ENCODE peak calls at places on chromosome 21, in ten cellular contexts. C is GM13976; D is Jurkat, Clone E6-1; Q is HepG2; Z is GM10248; H is adrenal gland; M is HS-27A; X is posterior cingulate gyrus; P is COLO829; T is neural crest cell. B is an unnamed sample.
A peak's percentile ranks its signal among the peaks of the same experiment; 100 is the strongest.

GRCh38 chr21:32329331-32329730 is 30.7 kb downstream of the MRAP start:
- DNase-seq in M (no peak), C (no peak), P (no peak), X (no peak), T (no peak), Z (no peak), Q (no peak), H (peak; percentile 74), D (no peak), B (no peak)

GRCh38 chr21:42651515-42652401 is 1.7 kb upstream of the PDE9A start:
- DNase-seq in Q (no peak), Z (no peak), P (no peak), T (no peak), D (no peak), X (peak; percentile 83), M (no peak), C (no peak), H (no peak), B (no peak)

GRCh38 chr21:25997788-25998611 is 172.6 kb downstream of the APP start:
- DNase-seq in M (no peak), D (no peak), Z (no peak), H (no peak), C (no peak), Q (peak; percentile 88), X (no peak), T (no peak), P (peak; percentile 13), B (no peak)

GRCh38 chr21:45282283-45283018 is 5.2 kb downstream of the POFUT2 start:
- DNase-seq in H (no peak), C (no peak), Q (no peak), X (peak; percentile 58), M (no peak), T (no peak), P (no peak), Z (no peak), D (no peak), B (no peak)

GRCh38 chr21:29152936-29153335 is 22.5 kb downstream of the MAP3K7CL start:
- DNase-seq in Z (no peak), T (no peak), M (no peak), P (no peak), H (no peak), Q (no peak), C (no peak), X (no peak), D (no peak), B (no peak)

GRCh38 chr21:14657241-14658008 is 111.3 kb upstream of the SAMSN1 start:
- DNase-seq in H (no peak), C (no peak), P (no peak), M (no peak), Q (no peak), Z (no peak), X (no peak), T (no peak), D (no peak), B (no peak)

GRCh38 chr21:41926068-41926806 is 27.6 kb downstream of the C2CD2 start:
- DNase-seq in P (peak; percentile 66), T (no peak), Q (peak; percentile 60), H (no peak), X (no peak), D (peak; percentile 81), M (no peak), Z (peak; percentile 71), C (peak; percentile 78), B (no peak)

GRCh38 chr21:36858320-36858957 is 108.0 kb downstream of the HLCS start:
- DNase-seq in P (no peak), Q (peak; percentile 80), Z (no peak), T (no peak), X (no peak), M (no peak), H (no peak), D (no peak), C (no peak), B (no peak)

GRCh38 chr21:30116474-30116873 is 50.1 kb downstream of the CLDN17 start:
- DNase-seq in D (no peak), P (no peak), C (no peak), X (no peak), T (no peak), Q (no peak), H (no peak), M (no peak), Z (no peak), B (no peak)

GRCh38 chr21:44418108-44418875 is 37.0 kb upstream of the LRRC3 start:
- DNase-seq in M (no peak), Q (no peak), P (no peak), H (peak; percentile 6), Z (no peak), X (peak; percentile 61), T (no peak), D (no peak), C (no peak), B (no peak)

GRCh38 chr21:20882462-20883415 is 115.5 kb upstream of the NCAM2 start:
- DNase-seq in T (peak; percentile 51), H (peak; percentile 25), P (peak; percentile 9), Q (no peak), C (no peak), M (peak; percentile 8), D (peak; percentile 17), Z (no peak), X (peak; percentile 50), B (no peak)

GRCh38 chr21:41316641-41317392 is at the start of gene FAM3B:
- DNase-seq in H (no peak), Z (no peak), T (no peak), Q (no peak), P (no peak), M (no peak), D (no peak), X (no peak), C (no peak), B (no peak)

GRCh38 chr21:26212220-26212619 is 41.6 kb upstream of the APP start:
- DNase-seq in H (no peak), P (no peak), C (no peak), Q (no peak), X (no peak), M (no peak), T (no peak), D (no peak), Z (no peak), B (no peak)

GRCh38 chr21:35768187-35768586 is 292.1 kb downstream of the SETD4 start:
- DNase-seq in X (no peak), M (no peak), T (no peak), Z (no peak), H (no peak), C (no peak), P (no peak), D (no peak), Q (no peak), B (no peak)

GRCh38 chr21:44303490-44303981 is 3.7 kb downstream of the PFKL start:
- DNase-seq in D (no peak), P (no peak), X (no peak), T (no peak), Z (no peak), Q (peak; percentile 84), H (no peak), C (no peak), M (no peak), B (no peak)

GRCh38 chr21:16741228-16741665 is 771.6 kb upstream of the CXADR start:
- DNase-seq in D (no peak), H (no peak), Q (no peak), C (no peak), T (no peak), X (no peak), Z (no peak), P (no peak), M (no peak), B (no peak)

GRCh38 chr21:31543191-31543590 is 116.3 kb upstream of the SOD1 start:
- DNase-seq in P (no peak), X (no peak), H (no peak), C (no peak), M (no peak), Z (no peak), D (no peak), Q (no peak), T (no peak), B (no peak)

GRCh38 chr21:35528109-35529042 is 479.3 kb upstream of the RUNX1 start:
- DNase-seq in Q (no peak), Z (peak; percentile 29), P (no peak), H (no peak), T (no peak), M (no peak), D (no peak), C (peak; percentile 39), X (no peak), B (no peak)

GRCh38 chr21:39712976-39713375 is 32.0 kb upstream of the IGSF5 start:
- DNase-seq in Z (no peak), X (no peak), C (no peak), H (no peak), D (peak; percentile 5), Q (peak; percentile 3), P (no peak), T (no peak), M (no peak), B (no peak)

GRCh38 chr21:34775793-34776192 is 107.0 kb downstream of the CLIC6 start:
- DNase-seq in Q (no peak), H (no peak), D (no peak), C (no peak), X (no peak), Z (no peak), T (no peak), M (no peak), P (no peak), B (no peak)